ENCODE peak calls at places on chromosomes 7 and 10, in seven cellular contexts. V is sigmoid colon, T is colonic mucosa, H is tibial artery, K is GM23248, A is BE2C, B is GM23338. N is an unnamed sample.

GRCh38 chr7:30594055-30594539 is 581 bp upstream of the GARS1 start:
- DNase-seq in V (peak), T (peak), H (peak), K (peak), A (peak), B (peak), N (peak)

GRCh38 chr10:49740346-49741107 is 21.6 kb downstream of the OGDHL start:
- DNase-seq in V (no peak), T (no peak), H (no peak), K (no peak), A (no peak), B (no peak), N (no peak)

GRCh38 chr7:13457790-13458189 is 531.7 kb downstream of the ETV1 start:
- DNase-seq in V (no peak), T (no peak), H (no peak), K (peak), A (no peak), B (no peak), N (no peak)

GRCh38 chr10:89167915-89168314 is 39.2 kb downstream of the CH25H start:
- DNase-seq in V (no peak), T (no peak), H (no peak), K (peak), A (no peak), B (no peak), N (no peak)

GRCh38 chr10:70925377-70926214 is 37.2 kb upstream of the PCBD1 start:
- DNase-seq in V (no peak), T (peak), H (peak), K (peak), A (peak), B (peak), N (no peak)

GRCh38 chr7:26500749-26501352 is 209.2 kb downstream of the SNX10 start:
- DNase-seq in V (no peak), T (no peak), H (no peak), K (peak), A (no peak), B (peak), N (peak)

GRCh38 chr7:131957338-131958025 is 401.1 kb upstream of the PODXL start:
- DNase-seq in V (no peak), T (no peak), H (no peak), K (no peak), A (no peak), B (no peak), N (no peak)

GRCh38 chr7:50197547-50197946 is 104.5 kb upstream of the ZPBP start:
- DNase-seq in V (no peak), T (no peak), H (no peak), K (no peak), A (peak), B (peak), N (no peak)

GRCh38 chr7:31074403-31074802 is 22.3 kb downstream of the ADCYAP1R1 start:
- DNase-seq in V (peak), T (no peak), H (peak), K (no peak), A (no peak), B (no peak), N (no peak)

GRCh38 chr10:73448384-73448783 is 15.0 kb upstream of the MSS51 start:
- DNase-seq in V (no peak), T (no peak), H (no peak), K (no peak), A (no peak), B (no peak), N (no peak)

GRCh38 chr10:60524541-60524940 is 134.9 kb upstream of the ANK3 start:
- DNase-seq in V (no peak), T (no peak), H (no peak), K (peak), A (no peak), B (no peak), N (peak)

GRCh38 chr7:82017334-82017943 is 247.6 kb upstream of the HGF start:
- DNase-seq in V (no peak), T (no peak), H (no peak), K (peak), A (no peak), B (peak), N (peak)

GRCh38 chr10:6144609-6145413 is 56.0 kb downstream of the RBM17 start:
- DNase-seq in V (peak), T (peak), H (peak), K (peak), A (peak), B (peak), N (peak)

GRCh38 chr7:1555046-1555812 is 776 bp downstream of the TMEM184A start:
- DNase-seq in V (no peak), T (peak), H (no peak), K (peak), A (peak), B (peak), N (peak)

GRCh38 chr10:121675344-121675743 is 77.1 kb upstream of the FGFR2 start:
- DNase-seq in V (no peak), T (no peak), H (no peak), K (no peak), A (no peak), B (no peak), N (no peak)

GRCh38 chr10:72319416-72320254 is 35.1 kb downstream of the DNAJB12 start:
- DNase-seq in V (peak), T (peak), H (peak), K (peak), A (peak), B (peak), N (peak)

GRCh38 chr10:11687779-11688447 is 54.3 kb upstream of the ECHDC3 start:
- DNase-seq in V (no peak), T (peak), H (no peak), K (no peak), A (no peak), B (no peak), N (no peak)

GRCh38 chr7:48360574-48360973 is 189.3 kb downstream of the ABCA13 start:
- DNase-seq in V (no peak), T (no peak), H (no peak), K (peak), A (no peak), B (no peak), N (peak)

GRCh38 chr7:18455644-18456043 is 39.9 kb upstream of the HDAC9 start:
- DNase-seq in V (no peak), T (no peak), H (no peak), K (no peak), A (no peak), B (no peak), N (no peak)

GRCh38 chr10:103493362-103493871 is at the start of gene NEURL1:
- DNase-seq in V (no peak), T (no peak), H (no peak), K (peak), A (peak), B (peak), N (no peak)

GRCh38 chr10:132985546-132985900 is 43.2 kb upstream of the CFAP46 start:
- DNase-seq in V (no peak), T (no peak), H (no peak), K (no peak), A (no peak), B (no peak), N (no peak)
- H3K4me3 ChIP-seq in V (no peak), T (no peak), H (no peak), K (no peak), A (no peak), B (no peak), N (no peak)

GRCh38 chr7:91266931-91267557 is 2.8 kb downstream of the FZD1 start:
- DNase-seq in V (peak), T (no peak), H (no peak), K (peak), A (no peak), B (peak), N (no peak)

GRCh38 chr7:91267558-91267955 is 3.3 kb downstream of the FZD1 start:
- DNase-seq in V (no peak), T (no peak), H (no peak), K (peak), A (no peak), B (no peak), N (peak)

GRCh38 chr7:91265693-91266066 is 1.4 kb downstream of the FZD1 start:
- DNase-seq in V (peak), T (peak), H (peak), K (peak), A (no peak), B (peak), N (no peak)

GRCh38 chr7:91264924-91265681 is 870 bp downstream of the FZD1 start:
- DNase-seq in V (peak), T (peak), H (peak), K (peak), A (peak), B (peak), N (peak)

DNA sequence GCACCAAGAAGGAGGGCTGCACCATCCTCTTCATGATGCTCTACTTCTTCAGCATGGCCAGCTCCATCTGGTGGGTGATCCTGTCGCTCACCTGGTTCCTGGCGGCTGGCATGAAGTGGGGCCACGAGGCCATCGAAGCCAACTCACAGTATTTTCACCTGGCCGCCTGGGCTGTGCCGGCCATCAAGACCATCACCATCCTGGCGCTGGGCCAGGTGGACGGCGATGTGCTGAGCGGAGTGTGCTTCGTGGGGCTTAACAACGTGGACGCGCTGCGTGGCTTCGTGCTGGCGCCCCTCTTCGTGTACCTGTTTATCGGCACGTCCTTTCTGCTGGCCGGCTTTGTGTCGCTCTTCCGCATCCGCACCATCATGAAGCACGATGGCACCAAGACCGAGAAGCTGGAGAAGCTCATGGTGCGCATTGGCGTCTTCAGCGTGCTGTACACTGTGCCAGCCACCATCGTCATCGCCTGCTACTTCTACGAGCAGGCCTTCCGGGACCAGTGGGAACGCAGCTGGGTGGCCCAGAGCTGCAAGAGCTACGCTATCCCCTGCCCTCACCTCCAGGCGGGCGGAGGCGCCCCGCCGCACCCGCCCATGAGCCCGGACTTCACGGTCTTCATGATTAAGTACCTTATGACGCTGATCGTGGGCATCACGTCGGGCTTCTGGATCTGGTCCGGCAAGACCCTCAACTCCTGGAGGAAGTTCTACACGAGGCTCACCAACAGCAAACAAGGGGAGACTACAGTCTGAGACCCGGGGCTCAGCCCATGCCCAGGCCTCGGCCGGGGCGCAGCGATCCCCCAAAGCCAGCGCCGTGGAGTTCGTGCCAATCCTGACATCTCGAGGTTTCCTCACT is 2.1 kb downstream of the FZD1 start:
- DNase-seq in V (peak), T (peak), H (peak), K (peak), A (no peak), B (peak), N (no peak)
- H3K4me3 ChIP-seq in V (peak), T (peak), H (peak), K (peak), A (no peak), B (peak), N (peak)

GRCh38 chr7:35253680-35254495 is at the start of gene TBX20:
- DNase-seq in V (no peak), T (peak), H (no peak), K (peak), A (peak), B (peak), N (peak)
- H3K4me3 ChIP-seq in V (peak), T (peak), H (peak), K (peak), A (peak), B (peak), N (peak)

GRCh38 chr10:55628260-55628701 is 732.8 kb downstream of the ZWINT start:
- DNase-seq in V (no peak), T (peak), H (no peak), K (no peak), A (peak), B (peak), N (no peak)
- H3K4me3 ChIP-seq in V (peak), T (no peak), H (no peak), K (no peak), A (no peak), B (no peak), N (no peak)

GRCh38 chr10:18164771-18165361 is 24.6 kb downstream of the CACNB2 start:
- DNase-seq in V (peak), T (no peak), H (no peak), K (peak), A (no peak), B (no peak), N (peak)
- H3K4me3 ChIP-seq in V (no peak), T (no peak), H (no peak), K (peak), A (no peak), B (no peak), N (no peak)

GRCh38 chr10:99233680-99234018 is 2.0 kb downstream of the HPSE2 start:
- DNase-seq in V (no peak), T (no peak), H (no peak), K (no peak), A (no peak), B (no peak), N (no peak)

GRCh38 chr10:99234739-99235468 is 748 bp downstream of the HPSE2 start:
- DNase-seq in V (no peak), T (no peak), H (no peak), K (peak), A (no peak), B (peak), N (peak)

GRCh38 chr10:99234067-99234738 is 1.4 kb downstream of the HPSE2 start:
- DNase-seq in V (peak), T (peak), H (peak), K (peak), A (no peak), B (peak), N (peak)

GRCh38 chr10:99233000-99233679 is 2.5 kb downstream of the HPSE2 start:
- DNase-seq in V (no peak), T (no peak), H (no peak), K (no peak), A (no peak), B (peak), N (no peak)

DNA sequence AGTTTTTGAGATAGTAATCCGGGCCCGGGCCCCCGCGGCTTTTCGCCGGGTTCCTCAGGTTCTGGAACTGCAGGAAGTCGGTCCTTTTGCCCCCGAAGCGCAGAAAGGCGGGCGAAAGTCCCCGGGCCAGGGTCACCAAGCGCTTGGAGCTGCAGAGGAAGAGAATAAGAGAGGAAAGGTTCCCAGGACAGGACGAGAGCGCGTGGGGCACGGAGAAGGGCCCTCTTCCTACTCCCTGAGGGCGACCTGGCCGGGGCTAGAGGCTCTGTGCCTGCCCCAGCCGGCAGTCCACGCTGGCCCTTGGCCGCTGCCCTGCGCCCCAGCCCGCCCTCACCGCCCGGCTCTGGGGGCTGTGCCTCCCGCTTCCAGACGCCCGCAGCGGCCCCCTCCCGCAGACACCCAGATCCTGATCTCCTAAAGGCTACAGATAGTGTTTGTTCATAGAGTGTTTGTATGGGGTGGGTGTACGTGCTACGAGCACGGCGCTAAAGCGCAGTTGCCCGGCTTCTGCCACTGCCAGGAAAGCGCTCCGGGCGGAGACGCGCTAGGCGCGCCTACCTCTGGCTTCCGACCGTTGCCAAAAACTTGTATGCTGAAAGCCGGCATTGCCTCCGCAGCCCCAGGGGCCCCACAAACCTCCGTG is 3.2 kb downstream of the HPSE2 start:
- DNase-seq in V (no peak), T (peak), H (peak), K (peak), A (no peak), B (peak), N (no peak)
- H3K4me3 ChIP-seq in V (peak), T (no peak), H (peak), K (no peak), A (no peak), B (peak), N (no peak)

GRCh38 chr10:30784521-30784895 is 155.0 kb upstream of the LYZL2 start:
- DNase-seq in V (peak), T (no peak), H (no peak), K (peak), A (no peak), B (no peak), N (peak)

GRCh38 chr10:30786131-30786530 is 156.6 kb upstream of the LYZL2 start:
- DNase-seq in V (peak), T (no peak), H (no peak), K (peak), A (no peak), B (no peak), N (peak)

GRCh38 chr10:30784896-30785605 is 155.5 kb upstream of the LYZL2 start:
- DNase-seq in V (peak), T (peak), H (peak), K (peak), A (peak), B (peak), N (peak)

GRCh38 chr10:30782543-30783461 is 153.2 kb upstream of the LYZL2 start:
- DNase-seq in V (no peak), T (no peak), H (no peak), K (peak), A (no peak), B (no peak), N (peak)

DNA sequence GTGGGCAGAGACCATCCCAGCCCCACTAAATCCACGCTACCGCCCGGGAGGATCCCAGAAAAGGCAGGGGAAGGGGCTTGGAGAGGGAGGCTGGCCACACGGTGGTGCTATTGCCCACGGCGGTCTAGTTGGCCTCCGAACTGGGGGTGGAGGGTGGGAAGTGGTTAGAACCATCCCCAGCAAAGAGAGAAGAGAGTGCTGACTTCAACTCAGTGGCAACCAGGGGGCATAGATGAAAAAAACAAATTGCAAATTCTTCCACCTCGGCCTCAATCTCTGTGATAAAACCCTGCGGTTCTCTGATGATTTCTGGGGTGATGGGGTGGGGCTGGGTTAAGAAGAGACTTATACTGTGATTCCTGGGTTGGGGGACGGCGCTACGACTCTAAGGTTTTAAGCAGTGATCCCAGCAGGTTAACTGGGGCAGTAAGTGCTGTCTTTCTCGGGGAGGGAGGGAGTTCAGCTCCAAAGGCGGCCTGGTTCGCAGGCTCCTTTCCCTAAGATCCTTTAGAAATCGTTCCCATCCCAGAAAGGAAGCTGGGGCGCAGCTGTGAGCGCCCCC is 154.5 kb upstream of the LYZL2 start:
- DNase-seq in V (peak), T (peak), H (peak), K (peak), A (peak), B (peak), N (peak)
- H3K4me3 ChIP-seq in V (peak), T (peak), H (peak), K (peak), A (peak), B (peak), N (peak)

DNA sequence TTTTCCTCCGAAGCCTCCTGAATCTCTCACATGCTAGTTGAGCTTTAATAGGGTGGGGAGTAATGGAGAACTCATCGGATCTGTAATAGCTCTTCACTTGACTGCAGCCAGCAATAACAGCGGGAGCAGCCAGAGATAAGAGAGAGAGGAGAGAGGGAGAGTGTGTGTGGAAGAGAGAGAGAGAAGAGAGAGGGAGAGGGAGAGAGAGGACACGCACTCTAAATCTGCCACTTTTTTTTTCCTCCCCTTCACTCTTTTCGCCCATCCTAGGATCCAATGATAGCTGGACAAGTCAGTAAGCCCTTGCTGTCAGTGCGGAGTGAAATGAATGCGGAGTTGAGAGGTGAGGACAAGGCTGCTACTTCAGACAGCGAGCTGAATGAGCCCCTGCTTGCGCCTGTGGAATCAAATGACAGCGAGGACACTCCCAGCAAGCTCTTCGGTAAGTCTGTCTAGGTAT is 107.9 kb downstream of the POU6F2 start:
- DNase-seq in V (no peak), T (no peak), H (no peak), K (peak), A (no peak), B (peak), N (no peak)
- H3K4me3 ChIP-seq in V (no peak), T (no peak), H (peak), K (no peak), A (no peak), B (peak), N (no peak)